ENCODE peak calls at places on chromosomes 2 and 18, in six cellular contexts. J, W, Q, X, K and C are unnamed samples.

GRCh38 chr2:3399829-3400228 is 20.3 kb downstream of the TRAPPC12 start:
- DNase-seq in J (no peak), W (no peak), Q (no peak), X (no peak), K (peak; percentile 31), C (no peak)

GRCh38 chr2:16242906-16243305 is 302.6 kb downstream of the MYCN start:
- DNase-seq in J (no peak), W (no peak), Q (no peak), X (no peak), K (no peak), C (no peak)

GRCh38 chr2:222703866-222704265 is 32.4 kb downstream of the MOGAT1 start:
- DNase-seq in J (no peak), W (no peak), Q (no peak), X (peak; percentile 82), K (peak; percentile 71), C (no peak)

GRCh38 chr2:54310314-54310713 is 54.3 kb upstream of the TSPYL6 start:
- DNase-seq in J (no peak), W (no peak), Q (no peak), X (peak; percentile 38), K (peak; percentile 37), C (no peak)

GRCh38 chr2:75276093-75277055 is 77.1 kb upstream of the TACR1 start:
- DNase-seq in J (no peak), W (no peak), Q (no peak), X (peak; percentile 72), K (peak; percentile 86), C (no peak)

GRCh38 chr2:241029599-241030332 is 31.3 kb downstream of the SNED1 start:
- DNase-seq in J (no peak), W (no peak), Q (no peak), X (no peak), K (no peak), C (no peak)

GRCh38 chr2:219500135-219500534 is 1.4 kb downstream of the GMPPA start:
- DNase-seq in J (no peak), W (no peak), Q (no peak), X (peak; percentile 50), K (peak; percentile 46), C (no peak)

GRCh38 chr2:67954125-67954748 is 108.6 kb downstream of the C1D start:
- DNase-seq in J (no peak), W (no peak), Q (no peak), X (no peak), K (no peak), C (no peak)

GRCh38 chr2:57899898-57900297 is 146.7 kb upstream of the VRK2 start:
- DNase-seq in J (no peak), W (no peak), Q (no peak), X (no peak), K (no peak), C (no peak)

GRCh38 chr18:73879771-73880170 is 267.9 kb downstream of the FBXO15 start:
- DNase-seq in J (no peak), W (no peak), Q (no peak), X (peak; percentile 66), K (no peak), C (no peak)

GRCh38 chr18:61398961-61399632 is 65.9 kb downstream of the CDH20 start:
- DNase-seq in J (no peak), W (no peak), Q (no peak), X (peak; percentile 65), K (peak; percentile 92), C (no peak)

GRCh38 chr2:6822394-6822793 is 43.3 kb downstream of the CMPK2 start:
- DNase-seq in J (no peak), W (no peak), Q (no peak), X (no peak), K (no peak), C (no peak)

GRCh38 chr2:122019729-122020128 is 264.3 kb downstream of the TSN start:
- DNase-seq in J (no peak), W (no peak), Q (peak; percentile 62), X (no peak), K (peak; percentile 16), C (no peak)

GRCh38 chr2:217356795-217357194 is 496.9 kb upstream of the TNP1 start:
- DNase-seq in J (no peak), W (no peak), Q (no peak), X (no peak), K (peak; percentile 53), C (no peak)

GRCh38 chr2:10303634-10304378 is 1.1 kb downstream of the HPCAL1 start:
- DNase-seq in J (peak; percentile 39), W (peak; percentile 67), Q (peak; percentile 53), X (peak; percentile 56), K (peak; percentile 78), C (peak; percentile 57)

GRCh38 chr2:236177967-236178909 is 10.1 kb upstream of the GBX2 start:
- DNase-seq in J (peak; percentile 72), W (no peak), Q (peak; percentile 58), X (peak; percentile 30), K (peak; percentile 77), C (no peak)

GRCh38 chr2:174750923-174751441 is 13.3 kb downstream of the CHRNA1 start:
- DNase-seq in J (no peak), W (no peak), Q (no peak), X (no peak), K (no peak), C (peak; percentile 66)

GRCh38 chr2:96656540-96656939 is 14.0 kb downstream of the FER1L5 start:
- DNase-seq in J (no peak), W (no peak), Q (no peak), X (no peak), K (no peak), C (no peak)

GRCh38 chr2:120777787-120778186 is 42.1 kb downstream of the GLI2 start:
- DNase-seq in J (no peak), W (no peak), Q (no peak), X (no peak), K (no peak), C (no peak)
- H3K4me1 ChIP-seq in J (peaks cover 5% of the 10 kb centered on the region), W (no peaks in the 10 kb centered on the region), Q (no peaks in the 10 kb centered on the region), X (peaks cover 49% of the 10 kb centered on the region), K (peaks cover 31% of the 10 kb centered on the region), C (no peaks in the 10 kb centered on the region)

GRCh38 chr18:76679259-76679658 is 143.1 kb upstream of the ZNF236 start:
- DNase-seq in J (no peak), W (no peak), Q (no peak), X (no peak), K (no peak), C (no peak)
- H3K27me3 ChIP-seq in J (no peaks in the 10 kb centered on the region), W (peaks cover 11% of the 10 kb centered on the region), Q (no peaks in the 10 kb centered on the region), X (peaks cover 37% of the 10 kb centered on the region), K (peaks cover 24% of the 10 kb centered on the region), C (no peaks in the 10 kb centered on the region)

GRCh38 chr2:157784823-157785175 is 91.3 kb downstream of the ACVR1 start:
- DNase-seq in J (no peak), W (no peak), Q (no peak), X (no peak), K (no peak), C (no peak)
- H3K4me1 ChIP-seq in J (no peaks in the 10 kb centered on the region), W (no peaks in the 10 kb centered on the region), Q (peaks cover 57% of the 10 kb centered on the region), X (peaks cover 16% of the 10 kb centered on the region), K (peaks cover 44% of the 10 kb centered on the region), C (peaks cover 28% of the 10 kb centered on the region)

GRCh38 chr18:36321636-36322407 is 24.3 kb downstream of the FHOD3 start:
- DNase-seq in J (no peak), W (no peak), Q (no peak), X (peak; percentile 23), K (peak; percentile 26), C (no peak)
- H3K27me3 ChIP-seq in J (no peaks in the 10 kb centered on the region), W (no peaks in the 10 kb centered on the region), Q (no peaks in the 10 kb centered on the region), X (no peaks in the 10 kb centered on the region), K (no peaks in the 10 kb centered on the region), C (no peaks in the 10 kb centered on the region)

GRCh38 chr2:85767803-85768665 is 14.2 kb downstream of the ATOH8 start:
- DNase-seq in J (no peak), W (no peak), Q (no peak), X (no peak), K (no peak), C (no peak)
- H3K4me1 ChIP-seq in J (peaks cover 34% of the 10 kb centered on the region), W (no peaks in the 10 kb centered on the region), Q (peaks cover 34% of the 10 kb centered on the region), X (peaks cover 30% of the 10 kb centered on the region), K (peaks cover 31% of the 10 kb centered on the region), C (no peaks in the 10 kb centered on the region)

GRCh38 chr18:78983530-78983929 is 3.9 kb downstream of the SALL3 start:
- DNase-seq in J (no peak), W (no peak), Q (no peak), X (no peak), K (no peak), C (no peak)

GRCh38 chr18:78981652-78981955 is 2.0 kb downstream of the SALL3 start:
- DNase-seq in J (no peak), W (no peak), Q (no peak), X (no peak), K (no peak), C (no peak)

GRCh38 chr18:78982186-78982585 is 2.6 kb downstream of the SALL3 start:
- DNase-seq in J (no peak), W (no peak), Q (no peak), X (no peak), K (no peak), C (no peak)

GRCh38 chr18:78984941-78985784 is 5.5 kb downstream of the SALL3 start:
- DNase-seq in J (no peak), W (peak; percentile 7), Q (no peak), X (no peak), K (no peak), C (no peak)

DNA sequence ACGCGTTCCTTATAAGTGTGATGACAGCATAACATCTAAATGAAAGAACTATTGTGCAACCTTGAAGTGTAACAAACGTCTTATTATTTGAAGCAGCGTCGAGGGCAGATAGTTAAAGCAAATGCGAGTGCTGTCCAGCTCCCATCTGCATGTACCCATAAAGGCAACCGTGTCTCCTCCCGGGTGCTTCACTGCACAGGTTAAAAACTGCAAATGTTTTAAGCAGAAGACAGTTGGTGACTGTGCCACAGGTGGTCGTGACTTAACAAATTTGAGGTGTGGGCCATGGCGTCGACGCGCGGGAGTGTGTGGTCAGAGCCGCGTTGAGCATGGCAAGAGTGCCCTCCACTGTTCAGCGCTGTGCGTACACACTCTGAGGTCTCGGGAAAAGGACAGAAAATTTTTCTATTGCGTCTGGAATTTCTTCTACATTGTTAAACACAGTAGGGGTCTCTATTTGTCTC is 6.4 kb downstream of the SALL3 start:
- DNase-seq in J (no peak), W (peak; percentile 42), Q (no peak), X (no peak), K (peak; percentile 36), C (no peak)
- H3K27me3 ChIP-seq in J (no peaks in the 10 kb centered on the region), W (peaks cover 22% of the 10 kb centered on the region), Q (peaks cover 26% of the 10 kb centered on the region), X (peaks cover 29% of the 10 kb centered on the region), K (peaks cover 63% of the 10 kb centered on the region), C (peaks cover 27% of the 10 kb centered on the region)